ENCODE peak calls at places on chromosomes 7 and 10, in ten cellular contexts. J is GM23338; T is hepatocyte; S is tibial artery; M is A549; A is GM12865; G is astrocyte of the spinal cord; C is dorsolateral prefrontal cortex; F is CD8-positive, alpha-beta T cell; X is CD4-positive, CD25-positive, alpha-beta regulatory T cell. R is an unnamed sample.

GRCh38 chr10:44761076-44761475 is 150.1 kb upstream of the TMEM72 start:
- DNase-seq in F (no peak), T (no peak), J (no peak), S (no peak), M (no peak), X (no peak), C (no peak), G (peak; percentile 14), A (no peak), R (no peak)

GRCh38 chr10:127907411-127908105 is 655 bp downstream of the PTPRE start:
- DNase-seq in C (no peak), X (peak; percentile 2), J (peak; percentile 39), A (no peak), F (no peak), G (peak; percentile 33), M (no peak), S (no peak), T (peak; percentile 37), R (no peak)

GRCh38 chr10:97805096-97805879 is 33.5 kb upstream of the SFRP5 start:
- DNase-seq in T (no peak), S (no peak), A (no peak), C (no peak), X (no peak), M (no peak), F (no peak), J (peak; percentile 57), G (no peak), R (no peak)

GRCh38 chr10:17872191-17873091 is 63.3 kb downstream of the MRC1 start:
- DNase-seq in A (peak; percentile 23), S (no peak), F (no peak), X (peak; percentile 29), G (peak; percentile 7), M (no peak), T (peak; percentile 9), C (no peak), J (peak; percentile 42), R (peak; percentile 48)

GRCh38 chr7:156106107-156106426 is 293.8 kb upstream of the SHH start:
- DNase-seq in A (no peak), G (no peak), F (no peak), C (no peak), T (no peak), M (no peak), S (no peak), J (no peak), X (no peak), R (no peak)

GRCh38 chr10:96275685-96276418 is 4.5 kb upstream of the BLNK start:
- DNase-seq in F (no peak), X (no peak), C (no peak), G (no peak), S (peak; percentile 77), T (no peak), J (no peak), M (no peak), A (no peak), R (no peak)

GRCh38 chr10:101280511-101280910 is 51.2 kb upstream of the LBX1 start:
- DNase-seq in M (no peak), A (no peak), X (no peak), F (no peak), S (no peak), J (no peak), G (no peak), C (no peak), T (no peak), R (no peak)

GRCh38 chr7:132424821-132425739 is 151.2 kb downstream of the PLXNA4 start:
- DNase-seq in G (no peak), T (no peak), F (no peak), S (no peak), C (no peak), X (no peak), J (peak; percentile 67), A (no peak), M (no peak), R (no peak)

GRCh38 chr10:84537447-84537931 is 209.1 kb downstream of the CCSER2 start:
- DNase-seq in G (peak; percentile 65), A (peak; percentile 67), F (no peak), M (peak; percentile 67), J (peak; percentile 92), C (no peak), S (no peak), X (peak; percentile 57), T (peak; percentile 90), R (peak; percentile 36)

GRCh38 chr10:17454181-17454800 is at the start of gene ST8SIA6:
- DNase-seq in S (no peak), G (peak; percentile 54), F (no peak), X (peak; percentile 66), M (peak; percentile 58), J (peak; percentile 78), A (peak; percentile 33), C (no peak), T (peak; percentile 73), R (no peak)

GRCh38 chr10:44243851-44244502 is 140.9 kb downstream of the CXCL12 start:
- DNase-seq in A (no peak), S (no peak), F (no peak), J (peak; percentile 25), C (no peak), X (no peak), T (no peak), M (no peak), G (no peak), R (no peak)

GRCh38 chr7:1966631-1967200 is 266.0 kb downstream of the MAD1L1 start:
- DNase-seq in X (no peak), J (no peak), S (peak; percentile 17), M (no peak), A (no peak), F (no peak), C (peak; percentile 30), T (no peak), G (no peak), R (no peak)

GRCh38 chr10:1467450-1467849 is 269.9 kb downstream of the ADARB2 start:
- DNase-seq in M (no peak), X (no peak), S (no peak), C (no peak), J (no peak), T (no peak), F (no peak), A (no peak), G (no peak), R (no peak)

GRCh38 chr10:110842305-110842952 is 29.3 kb upstream of the PDCD4 start:
- DNase-seq in X (no peak), C (no peak), T (no peak), M (no peak), J (no peak), F (no peak), S (no peak), A (peak; percentile 68), G (no peak), R (no peak)

GRCh38 chr10:110843031-110843430 is 28.7 kb upstream of the PDCD4 start:
- DNase-seq in X (peak; percentile 39), M (no peak), F (no peak), A (peak; percentile 98), G (no peak), T (no peak), S (no peak), C (no peak), J (no peak), R (no peak)

GRCh38 chr10:110840225-110840922 is 31.4 kb upstream of the PDCD4 start:
- DNase-seq in F (no peak), C (no peak), J (no peak), T (peak; percentile 67), G (peak; percentile 32), M (no peak), A (no peak), S (peak; percentile 78), X (no peak), R (no peak)

GRCh38 chr10:110840923-110841428 is 30.8 kb upstream of the PDCD4 start:
- DNase-seq in T (no peak), S (no peak), C (no peak), G (no peak), M (no peak), X (no peak), F (no peak), J (no peak), A (no peak), R (no peak)

GRCh38 chr10:110841767-110842267 is 29.9 kb upstream of the PDCD4 start:
- DNase-seq in G (no peak), X (no peak), F (no peak), S (no peak), M (no peak), J (no peak), A (peak; percentile 94), T (no peak), C (no peak), R (no peak)
- H3K4me3 ChIP-seq in G (no peak overlapping the region), X (no peak overlapping the region), F (no peak overlapping the region), S (no peak overlapping the region), M (no peak overlapping the region), J (no peak overlapping the region), A (peak overlapping the region; percentile 82), T (no peak overlapping the region), C (no peak overlapping the region), R (no peak overlapping the region)

GRCh38 chr10:77156406-77156879 is 481.2 kb downstream of the KCNMA1 start:
- DNase-seq in F (no peak), C (no peak), J (no peak), M (no peak), G (peak; percentile 77), X (no peak), S (no peak), T (no peak), A (no peak), R (no peak)
- H3K4me3 ChIP-seq in F (no peak overlapping the region), C (no peak overlapping the region), J (no peak overlapping the region), M (no peak overlapping the region), G (no peak overlapping the region), X (no peak overlapping the region), S (no peak overlapping the region), T (no peak overlapping the region), A (no peak overlapping the region), R (no peak overlapping the region)

GRCh38 chr7:151251328-151251925 is 2.9 kb upstream of the SMARCD3 start:
- DNase-seq in S (peak; percentile 76), J (peak; percentile 51), T (peak; percentile 64), F (no peak), G (peak; percentile 68), X (peak; percentile 10), A (no peak), M (peak; percentile 57), C (no peak), R (peak; percentile 36)

GRCh38 chr7:151250181-151251095 is 1.9 kb upstream of the SMARCD3 start:
- DNase-seq in G (no peak), A (no peak), M (no peak), C (no peak), J (no peak), T (no peak), X (no peak), F (no peak), S (peak; percentile 69), R (no peak)

GRCh38 chr7:151248191-151249033 is at the start of gene SMARCD3:
- DNase-seq in T (peak; percentile 88), X (peak; percentile 28), S (peak; percentile 82), A (no peak), J (peak; percentile 73), C (no peak), M (peak; percentile 51), F (no peak), G (peak; percentile 62), R (no peak)

GRCh38 chr7:151249034-151249731 is 689 bp upstream of the SMARCD3 start:
- DNase-seq in S (peak; percentile 92), A (peak; percentile 25), X (peak; percentile 35), G (peak; percentile 63), F (no peak), M (peak; percentile 70), T (peak; percentile 83), C (no peak), J (peak; percentile 38), R (no peak)

GRCh38 chr7:151249732-151250072 is 1.2 kb upstream of the SMARCD3 start:
- DNase-seq in T (peak; percentile 85), C (no peak), G (peak; percentile 34), F (no peak), J (peak; percentile 80), M (peak; percentile 60), A (no peak), X (no peak), S (peak; percentile 92), R (no peak)
- H3K4me3 ChIP-seq in T (peak overlapping the region; percentile 87), C (peak overlapping the region; percentile 69), G (no peak overlapping the region), F (no peak overlapping the region), J (peak overlapping the region; percentile 59), M (no peak overlapping the region), A (no peak overlapping the region), X (no peak overlapping the region), S (peak overlapping the region; percentile 71), R (no peak overlapping the region)

GRCh38 chr10:50624154-50624865 is 554 bp upstream of the SGMS1 start:
- DNase-seq in F (peak; percentile 95), X (peak; percentile 95), M (peak; percentile 70), S (peak; percentile 98), C (peak; percentile 89), T (peak; percentile 99), G (peak; percentile 98), J (peak; percentile 97), A (peak; percentile 98), R (peak; percentile 89)
- H3K4me3 ChIP-seq in F (peak overlapping the region; percentile 97), X (peak overlapping the region; percentile 93), M (peak overlapping the region; percentile 89), S (peak overlapping the region; percentile 84), C (peak overlapping the region; percentile 98), T (peak overlapping the region; percentile 76), G (peak overlapping the region; percentile 77), J (peak overlapping the region; percentile 86), A (peak overlapping the region; percentile 98), R (peak overlapping the region; percentile 83)